ENCODE peak calls at places on chromosomes 3 and 15, in five cellular contexts. H, E, W, Z and N are unnamed samples.
A peak's percentile ranks its signal among the peaks of the same experiment; 100 is the strongest.

GRCh38 chr3:50610992-50611463 is 546 bp downstream of the CISH start:
- DNase-seq in H (peak; percentile 41), E (no peak), Z (no peak), W (no peak), N (no peak)

GRCh38 chr3:107238787-107239186 is 138.5 kb upstream of the CCDC54 start:
- DNase-seq in Z (no peak), H (no peak), E (no peak), W (no peak), N (no peak)

GRCh38 chr3:105162448-105162847 is 204.3 kb upstream of the ALCAM start:
- DNase-seq in E (no peak), Z (no peak), H (no peak), W (no peak), N (no peak)

GRCh38 chr3:76502076-76502475 is 537.8 kb upstream of the ROBO2 start:
- DNase-seq in W (no peak), E (no peak), Z (no peak), H (no peak), N (no peak)

GRCh38 chr3:123343296-123344174 is 105.4 kb downstream of the ADCY5 start:
- DNase-seq in H (no peak), Z (no peak), W (peak; percentile 27), E (no peak), N (no peak)

GRCh38 chr15:56242576-56243116 is 1.0 kb downstream of the RFX7 start:
- DNase-seq in W (no peak), E (no peak), H (no peak), Z (peak; percentile 22), N (no peak)

GRCh38 chr3:157160652-157161480 is 919 bp upstream of the CCNL1 start:
- DNase-seq in W (peak; percentile 86), Z (peak; percentile 97), E (peak; percentile 92), H (peak; percentile 73), N (peak; percentile 65)

GRCh38 chr3:56323986-56324420 is 144.3 kb downstream of the ERC2 start:
- DNase-seq in E (peak; percentile 88), Z (peak; percentile 66), H (no peak), W (no peak), N (peak; percentile 83)

GRCh38 chr3:124277516-124277890 is 285.6 kb upstream of the ROPN1 start:
- DNase-seq in H (no peak), W (no peak), E (peak; percentile 81), Z (peak; percentile 11), N (no peak)

GRCh38 chr15:70192490-70192889 is 94.8 kb upstream of the TLE3 start:
- DNase-seq in Z (no peak), E (no peak), H (no peak), W (no peak), N (no peak)

GRCh38 chr3:185976977-185977678 is 39.3 kb upstream of the TRA2B start:
- DNase-seq in W (peak; percentile 83), E (peak; percentile 46), H (peak; percentile 70), Z (peak; percentile 36), N (peak; percentile 82)

GRCh38 chr15:25181290-25182097 is 226.7 kb downstream of the SNRPN start:
- DNase-seq in Z (no peak), W (peak; percentile 34), H (no peak), E (no peak), N (no peak)

GRCh38 chr3:50627407-50628051 is 10.6 kb downstream of the MAPKAPK3 start:
- DNase-seq in Z (peak; percentile 91), W (no peak), E (peak; percentile 79), H (peak; percentile 49), N (no peak)

GRCh38 chr3:132432639-132433038 is 15.3 kb downstream of the DNAJC13 start:
- DNase-seq in Z (peak; percentile 81), E (peak; percentile 89), H (peak; percentile 13), W (no peak), N (peak; percentile 64)

GRCh38 chr15:40257656-40258450 is 19.0 kb downstream of the PAK6 start:
- DNase-seq in E (peak; percentile 27), H (no peak), Z (no peak), W (no peak), N (no peak)

GRCh38 chr3:123476967-123477750 is 28.3 kb upstream of the ADCY5 start:
- DNase-seq in W (no peak), E (no peak), Z (no peak), H (no peak), N (no peak)

GRCh38 chr3:8201886-8202285 is 299.7 kb upstream of the LMCD1 start:
- DNase-seq in H (no peak), Z (no peak), E (peak; percentile 66), W (no peak), N (peak; percentile 34)

GRCh38 chr15:63593705-63594671 is 3.2 kb upstream of the FBXL22 start:
- DNase-seq in E (no peak), H (no peak), W (no peak), Z (peak; percentile 14), N (no peak)

GRCh38 chr15:35394416-35394815 is 151.5 kb downstream of the DPH6 start:
- DNase-seq in Z (no peak), W (no peak), H (no peak), E (no peak), N (no peak)

GRCh38 chr15:85621096-85621495 is 173.6 kb downstream of the KLHL25 start:
- DNase-seq in E (peak; percentile 48), H (no peak), Z (no peak), W (no peak), N (no peak)

GRCh38 chr3:132606085-132606484 is 9.0 kb downstream of the ACKR4 start:
- DNase-seq in Z (no peak), H (no peak), W (no peak), E (peak; percentile 82), N (no peak)

GRCh38 chr3:130276203-130276803 is 69.2 kb upstream of the COL6A5 start:
- DNase-seq in H (peak; percentile 65), W (no peak), E (peak; percentile 43), Z (peak; percentile 44), N (peak; percentile 72)

GRCh38 chr15:100216177-100216576 is 125.6 kb downstream of the ADAMTS17 start:
- DNase-seq in Z (no peak), E (no peak), H (no peak), W (no peak), N (no peak)

GRCh38 chr3:1468145-1468544 is 375.3 kb downstream of the CNTN6 start:
- DNase-seq in W (no peak), E (no peak), H (no peak), Z (no peak), N (no peak)

GRCh38 chr3:59192473-59192872 is 142.6 kb upstream of the CFAP20DC start:
- DNase-seq in Z (peak; percentile 94), E (peak; percentile 94), H (no peak), W (no peak), N (no peak)

GRCh38 chr3:109117939-109118338 is at the start of gene MORC1:
- DNase-seq in E (no peak), Z (no peak), W (no peak), H (no peak), N (no peak)

GRCh38 chr3:16295298-16295890 is 30.4 kb downstream of the OXNAD1 start:
- DNase-seq in H (no peak), Z (no peak), W (no peak), E (no peak), N (no peak)

GRCh38 chr15:52558196-52558595 is 10.6 kb downstream of the ARPP19 start:
- DNase-seq in H (no peak), Z (peak; percentile 96), E (peak; percentile 85), W (no peak), N (no peak)

GRCh38 chr15:68679161-68679560 is 100.4 kb downstream of the CORO2B start:
- DNase-seq in W (no peak), H (no peak), E (no peak), Z (no peak), N (no peak)

GRCh38 chr15:26087395-26087794 is 224.3 kb upstream of the ATP10A start:
- DNase-seq in Z (peak; percentile 1), W (no peak), E (peak; percentile 77), H (no peak), N (no peak)

GRCh38 chr3:52829906-52830463 is 487 bp downstream of the ITIH4 start:
- DNase-seq in W (no peak), E (no peak), H (no peak), Z (no peak), N (no peak)

GRCh38 chr3:172153335-172153861 is 114.0 kb downstream of the FNDC3B start:
- DNase-seq in W (peak; percentile 75), E (peak; percentile 100), Z (peak; percentile 97), H (no peak), N (no peak)

GRCh38 chr15:67941643-67942315 is 101.9 kb upstream of the RNU6-1 start:
- DNase-seq in E (peak; percentile 52), H (no peak), Z (peak; percentile 70), W (no peak), N (no peak)

GRCh38 chr3:99249627-99250026 is 348.1 kb upstream of the DCBLD2 start:
- DNase-seq in E (peak; percentile 80), W (no peak), H (no peak), Z (no peak), N (no peak)
- H3K27ac ChIP-seq in E (no peak overlapping the region), W (no peak overlapping the region), H (peak overlapping the region; percentile 35), Z (no peak overlapping the region), N (no peak overlapping the region)

GRCh38 chr3:13332740-13333139 is 87.4 kb downstream of the NUP210 start:
- DNase-seq in Z (no peak), E (no peak), W (no peak), H (no peak), N (no peak)

GRCh38 chr3:13329746-13330145 is 90.4 kb downstream of the NUP210 start:
- DNase-seq in Z (no peak), E (no peak), W (no peak), H (no peak), N (no peak)

GRCh38 chr3:13333236-13333897 is 86.8 kb downstream of the NUP210 start:
- DNase-seq in E (no peak), H (no peak), W (no peak), Z (no peak), N (no peak)

GRCh38 chr3:13335062-13335461 is 85.1 kb downstream of the NUP210 start:
- DNase-seq in E (no peak), W (no peak), Z (no peak), H (no peak), N (no peak)

GRCh38 chr3:13332158-13332557 is 88.0 kb downstream of the NUP210 start:
- DNase-seq in H (no peak), Z (no peak), E (no peak), W (no peak), N (no peak)
- H3K4me1 ChIP-seq in H (no peaks in the 10 kb centered on the region), Z (no peaks in the 10 kb centered on the region), E (no peaks in the 10 kb centered on the region), W (peaks cover 15% of the 10 kb centered on the region), N (no peaks in the 10 kb centered on the region)

GRCh38 chr15:66713843-66714508 is 11.9 kb downstream of the SMAD6 start:
- DNase-seq in W (no peak), Z (no peak), E (no peak), H (no peak), N (no peak)
- H3K27ac ChIP-seq in W (peak overlapping the region; percentile 14), Z (no peak overlapping the region), E (no peak overlapping the region), H (peak overlapping the region; percentile 20), N (peak overlapping the region; percentile 83)

DNA sequence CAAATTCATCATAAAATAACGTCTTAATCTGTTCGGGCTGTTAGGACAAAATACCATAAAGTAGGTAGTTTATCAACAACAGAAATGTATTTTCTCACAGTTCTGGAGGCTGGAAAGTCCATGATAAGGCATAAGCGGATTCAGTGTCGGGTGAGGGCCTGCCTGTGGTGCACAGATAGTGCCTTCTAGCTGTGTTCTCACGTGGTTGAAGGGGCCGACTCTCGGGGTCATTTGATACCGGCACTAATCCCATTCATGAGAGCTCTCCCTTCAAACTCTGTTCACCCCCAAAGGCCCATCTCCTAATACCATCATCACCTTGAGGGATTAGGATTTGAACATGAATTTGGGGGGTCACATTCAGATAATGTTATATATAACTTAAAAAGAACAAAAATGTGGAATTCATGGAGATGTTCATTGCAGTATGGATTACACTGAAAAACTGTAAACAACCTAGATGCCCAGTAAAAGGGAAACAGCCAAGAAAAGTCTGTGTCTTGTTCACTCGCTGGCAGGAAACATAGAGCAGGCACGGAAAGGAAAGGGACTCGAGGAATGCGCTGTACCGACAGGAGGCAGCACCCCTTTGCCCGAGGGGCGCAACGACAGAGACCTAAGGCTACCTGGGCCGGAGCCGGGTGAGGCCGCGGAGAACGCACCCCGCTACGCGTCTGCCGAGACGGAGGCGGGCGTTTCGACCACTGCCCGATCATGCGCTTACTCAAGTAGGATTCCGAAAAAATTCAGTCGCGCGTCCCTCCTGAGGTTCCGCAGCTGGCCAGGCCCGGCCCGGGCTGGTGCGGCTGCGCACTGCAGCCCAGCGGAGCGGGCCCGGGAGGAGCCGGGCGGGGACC is 1.1 kb upstream of the MAN2A2 start:
- DNase-seq in H (peak; percentile 99), E (peak; percentile 77), Z (peak; percentile 85), W (peak; percentile 88), N (peak; percentile 88)
- H3K4me1 ChIP-seq in H (peaks cover 3% of the 10 kb centered on the region), E (no peaks in the 10 kb centered on the region), Z (peaks cover 18% of the 10 kb centered on the region), W (peaks cover 7% of the 10 kb centered on the region), N (peaks cover 10% of the 10 kb centered on the region)